ENCODE peak calls at places on chromosomes 1 and 21, in ten cellular contexts. P, G, Y, W, O, C, T, X, J and B are unnamed samples.

GRCh38 chr21:36718951-36719501 is 20.1 kb downstream of the SIM2 start:
- DNase-seq in P (no peak), G (no peak), Y (no peak), W (no peak), O (no peak), C (no peak), T (no peak), X (no peak), J (no peak), B (no peak)

GRCh38 chr1:229582715-229583114 is 24.2 kb upstream of the ABCB10 start:
- DNase-seq in P (no peak), G (no peak), Y (no peak), W (no peak), O (no peak), C (no peak), T (no peak), X (no peak), J (no peak), B (no peak)

GRCh38 chr1:163365186-163365585 is 43.4 kb downstream of the NUF2 start:
- DNase-seq in P (no peak), G (no peak), Y (no peak), W (no peak), O (no peak), C (no peak), T (no peak), X (no peak), J (no peak), B (no peak)

GRCh38 chr1:6014130-6014999 is 22.1 kb upstream of the NPHP4 start:
- DNase-seq in P (no peak), G (no peak), Y (no peak), W (peak), O (no peak), C (no peak), T (no peak), X (no peak), J (no peak), B (no peak)

GRCh38 chr1:36008546-36009197 is 75.2 kb upstream of the TEKT2 start:
- DNase-seq in P (no peak), G (peak), Y (peak), W (no peak), O (no peak), C (peak), T (peak), X (peak), J (no peak), B (no peak)

GRCh38 chr1:10225573-10225972 is 15.2 kb downstream of the KIF1B start:
- DNase-seq in P (no peak), G (no peak), Y (no peak), W (no peak), O (no peak), C (peak), T (peak), X (no peak), J (no peak), B (no peak)

GRCh38 chr1:148353461-148354283 is 129.4 kb downstream of the PPIAL4G start:
- DNase-seq in P (no peak), G (peak), Y (peak), W (no peak), O (no peak), C (peak), T (peak), X (no peak), J (peak), B (no peak)

GRCh38 chr1:22236900-22237299 is 94.0 kb upstream of the WNT4 start:
- DNase-seq in P (no peak), G (no peak), Y (no peak), W (no peak), O (no peak), C (no peak), T (no peak), X (no peak), J (no peak), B (no peak)

GRCh38 chr1:11885922-11886321 is 27.2 kb upstream of the NPPB start:
- DNase-seq in P (no peak), G (no peak), Y (no peak), W (no peak), O (no peak), C (no peak), T (no peak), X (no peak), J (no peak), B (no peak)

GRCh38 chr1:109392788-109393580 is 4.7 kb downstream of the SORT1 start:
- DNase-seq in P (no peak), G (peak), Y (peak), W (no peak), O (peak), C (peak), T (peak), X (no peak), J (peak), B (peak)

GRCh38 chr1:39988618-39989343 is 33.8 kb downstream of the MFSD2A start:
- DNase-seq in P (no peak), G (no peak), Y (no peak), W (no peak), O (no peak), C (no peak), T (no peak), X (no peak), J (no peak), B (no peak)

GRCh38 chr1:230646710-230647302 is 4.5 kb downstream of the COG2 start:
- DNase-seq in P (no peak), G (no peak), Y (no peak), W (no peak), O (no peak), C (no peak), T (no peak), X (no peak), J (no peak), B (no peak)

GRCh38 chr1:169105434-169106094 is 926 bp upstream of the ATP1B1 start:
- DNase-seq in P (peak), G (peak), Y (peak), W (peak), O (no peak), C (no peak), T (no peak), X (no peak), J (peak), B (peak)

GRCh38 chr1:8358897-8359616 is 41.1 kb downstream of the SLC45A1 start:
- DNase-seq in P (no peak), G (no peak), Y (no peak), W (no peak), O (no peak), C (no peak), T (no peak), X (no peak), J (no peak), B (no peak)

GRCh38 chr1:93694039-93694438 is 12.4 kb upstream of the BCAR3 start:
- DNase-seq in P (no peak), G (peak), Y (no peak), W (no peak), O (no peak), C (no peak), T (peak), X (no peak), J (no peak), B (no peak)

GRCh38 chr1:233295775-233296322 is 324 bp upstream of the PCNX2 start:
- DNase-seq in P (no peak), G (no peak), Y (peak), W (no peak), O (peak), C (no peak), T (peak), X (no peak), J (no peak), B (no peak)